ENCODE peak calls at places on chromosomes 12 and 14, in five cellular contexts. V is epithelial cell of esophagus, L is astrocyte of the spinal cord, E is skeletal muscle cell, D is HFF-Myc. Z is an unnamed sample.
A peak's percentile ranks its signal among the peaks of the same experiment; 100 is the strongest.

GRCh38 chr12:3202734-3203446 is 125.7 kb downstream of the TSPAN9 start:
- DNase-seq in V (peak; percentile 49), L (peak; percentile 54), E (no peak), D (no peak), Z (no peak)

GRCh38 chr12:31835276-31835882 is 106.6 kb upstream of the AMN1 start:
- DNase-seq in V (no peak), L (no peak), E (no peak), D (no peak), Z (no peak)

GRCh38 chr14:51095854-51096823 is 1.2 kb upstream of the TRIM9 start:
- DNase-seq in V (peak; percentile 63), L (peak; percentile 42), E (peak; percentile 33), D (no peak), Z (no peak)

GRCh38 chr12:124174406-124174805 is 120.5 kb upstream of the RFLNA start:
- DNase-seq in V (no peak), L (peak; percentile 71), E (no peak), D (peak; percentile 39), Z (no peak)

GRCh38 chr12:20314325-20314724 is 54.0 kb upstream of the PDE3A start:
- DNase-seq in V (no peak), L (peak; percentile 53), E (peak; percentile 86), D (no peak), Z (no peak)

GRCh38 chr12:13952096-13952495 is 29.3 kb downstream of the GRIN2B start:
- DNase-seq in V (no peak), L (no peak), E (no peak), D (no peak), Z (no peak)

GRCh38 chr12:132228535-132229422 is 84.5 kb downstream of the NOC4L start:
- DNase-seq in V (no peak), L (no peak), E (no peak), D (no peak), Z (no peak)

GRCh38 chr12:57214398-57214781 is 2.2 kb upstream of the NXPH4 start:
- DNase-seq in V (peak; percentile 64), L (peak; percentile 39), E (no peak), D (no peak), Z (peak; percentile 58)

GRCh38 chr12:58105225-58106119 is 164.1 kb downstream of the ATP23 start:
- DNase-seq in V (peak; percentile 17), L (peak; percentile 10), E (no peak), D (no peak), Z (no peak)

GRCh38 chr12:16603916-16604575 is 1.9 kb downstream of the LMO3 start:
- DNase-seq in V (no peak), L (no peak), E (no peak), D (no peak), Z (no peak)

GRCh38 chr14:64218344-64219240 is 75.6 kb downstream of the ESR2 start:
- DNase-seq in V (no peak), L (no peak), E (no peak), D (no peak), Z (no peak)

GRCh38 chr12:14810953-14811483 is 3.0 kb downstream of the SMCO3 start:
- DNase-seq in V (peak; percentile 55), L (peak; percentile 24), E (no peak), D (no peak), Z (no peak)

GRCh38 chr12:51788876-51789275 is 59.6 kb downstream of the FIGNL2 start:
- DNase-seq in V (peak; percentile 63), L (peak; percentile 56), E (peak; percentile 30), D (no peak), Z (no peak)

GRCh38 chr14:53608369-53608768 is 348.3 kb downstream of the BMP4 start:
- DNase-seq in V (peak; percentile 97), L (no peak), E (no peak), D (no peak), Z (no peak)

GRCh38 chr12:68772714-68773113 is 26.7 kb downstream of the SLC35E3 start:
- DNase-seq in V (no peak), L (no peak), E (no peak), D (no peak), Z (no peak)

GRCh38 chr12:82817368-82817767 is 130.7 kb downstream of the TMTC2 start:
- DNase-seq in V (peak; percentile 28), L (peak; percentile 27), E (peak; percentile 2), D (no peak), Z (no peak)

GRCh38 chr14:72554401-72554800 is 339.5 kb downstream of the DPF3 start:
- DNase-seq in V (no peak), L (no peak), E (no peak), D (no peak), Z (no peak)

GRCh38 chr12:45966486-45966885 is 23.9 kb downstream of the SCAF11 start:
- DNase-seq in V (no peak), L (peak; percentile 77), E (no peak), D (no peak), Z (no peak)

GRCh38 chr12:53380797-53381738 is 1.1 kb downstream of the SP1 start:
- DNase-seq in V (peak; percentile 70), L (peak; percentile 46), E (no peak), D (no peak), Z (no peak)

GRCh38 chr14:89185919-89186849 is 230.8 kb downstream of the FOXN3 start:
- DNase-seq in V (peak; percentile 98), L (peak; percentile 61), E (peak; percentile 32), D (peak; percentile 46), Z (no peak)

GRCh38 chr14:102930138-102930752 is 7.8 kb downstream of the AMN start:
- DNase-seq in V (no peak), L (no peak), E (no peak), D (no peak), Z (no peak)

GRCh38 chr14:97977711-97978261 is 1180.6 kb downstream of the VRK1 start:
- DNase-seq in V (peak; percentile 68), L (peak; percentile 29), E (no peak), D (no peak), Z (peak; percentile 87)

GRCh38 chr14:97975960-97976359 is 1178.8 kb downstream of the VRK1 start:
- DNase-seq in V (no peak), L (no peak), E (no peak), D (no peak), Z (no peak)

GRCh38 chr14:97976861-97977260 is 1179.7 kb downstream of the VRK1 start:
- DNase-seq in V (no peak), L (no peak), E (no peak), D (no peak), Z (no peak)

GRCh38 chr14:97978336-97978735 is 1181.2 kb downstream of the VRK1 start:
- DNase-seq in V (peak; percentile 88), L (peak; percentile 67), E (peak; percentile 12), D (no peak), Z (peak; percentile 82)
- H3K4me3 ChIP-seq in V (no peak overlapping the region), L (no peak overlapping the region), E (peak overlapping the region; percentile 27), D (no peak overlapping the region), Z (peak overlapping the region; percentile 73)

GRCh38 chr12:946656-947055 is 2.8 kb downstream of the RAD52 start:
- DNase-seq in V (peak; percentile 40), L (no peak), E (no peak), D (no peak), Z (no peak)

GRCh38 chr12:938810-939209 is 10.7 kb downstream of the RAD52 start:
- DNase-seq in V (no peak), L (no peak), E (no peak), D (no peak), Z (no peak)

GRCh38 chr12:946212-946611 is 3.3 kb downstream of the RAD52 start:
- DNase-seq in V (no peak), L (no peak), E (no peak), D (no peak), Z (no peak)

GRCh38 chr12:944201-944600 is 5.3 kb downstream of the RAD52 start:
- DNase-seq in V (no peak), L (no peak), E (no peak), D (no peak), Z (no peak)

DNA sequence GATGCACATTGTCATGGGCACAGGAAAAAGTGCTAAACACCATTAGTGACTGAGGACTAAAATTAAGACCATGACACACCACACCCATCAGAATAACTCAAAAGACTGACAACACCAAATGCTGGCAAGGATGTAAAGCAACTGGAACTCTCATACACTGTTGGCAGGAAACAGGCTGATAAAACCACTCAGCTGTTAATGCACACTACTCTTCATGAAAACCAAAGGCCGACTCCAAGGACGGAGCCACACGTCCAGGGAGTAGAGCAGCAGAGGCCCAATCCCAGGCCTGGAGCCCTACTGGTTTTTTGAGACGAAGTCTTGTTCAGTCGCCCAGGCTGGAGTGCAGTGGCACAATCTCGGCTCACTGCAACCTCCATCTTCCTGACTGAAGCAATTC is 6.4 kb downstream of the RAD52 start:
- DNase-seq in V (no peak), L (no peak), E (peak; percentile 15), D (no peak), Z (no peak)
- H3K4me3 ChIP-seq in V (no peak overlapping the region), L (no peak overlapping the region), E (no peak overlapping the region), D (no peak overlapping the region), Z (no peak overlapping the region)

GRCh38 chr14:55583942-55584468 is 4.0 kb downstream of the KTN1 start:
- DNase-seq in V (no peak), L (no peak), E (no peak), D (no peak), Z (no peak)
- H3K4me3 ChIP-seq in V (no peak overlapping the region), L (no peak overlapping the region), E (no peak overlapping the region), D (no peak overlapping the region), Z (no peak overlapping the region)

GRCh38 chr12:62468935-62469334 is 2.3 kb downstream of the MON2 start:
- DNase-seq in V (no peak), L (no peak), E (no peak), D (no peak), Z (no peak)

GRCh38 chr12:62466596-62467411 is at the start of gene MON2:
- DNase-seq in V (peak; percentile 86), L (peak; percentile 87), E (peak; percentile 51), D (peak; percentile 25), Z (peak; percentile 62)

GRCh38 chr12:62469704-62470103 is 3.1 kb downstream of the MON2 start:
- DNase-seq in V (no peak), L (no peak), E (no peak), D (no peak), Z (no peak)

GRCh38 chr12:62466018-62466595 is 519 bp upstream of the MON2 start:
- DNase-seq in V (peak; percentile 44), L (peak; percentile 44), E (no peak), D (no peak), Z (no peak)

GRCh38 chr12:62468394-62468793 is 1.8 kb downstream of the MON2 start:
- DNase-seq in V (no peak), L (no peak), E (no peak), D (no peak), Z (no peak)
- H3K4me3 ChIP-seq in V (peak overlapping the region; percentile 96), L (peak overlapping the region; percentile 24), E (peak overlapping the region; percentile 88), D (peak overlapping the region; percentile 96), Z (no peak overlapping the region)

GRCh38 chr12:47679785-47680184 is 26.0 kb downstream of the RPAP3 start:
- DNase-seq in V (no peak), L (no peak), E (no peak), D (no peak), Z (no peak)
- H3K4me3 ChIP-seq in V (no peak overlapping the region), L (no peak overlapping the region), E (no peak overlapping the region), D (no peak overlapping the region), Z (no peak overlapping the region)

Z was measured in Jurkat, Clone E6-1.